ENCODE peak calls at places on chromosomes 16 and 17, in nine cellular contexts. One of them, this sample, is unnamed.

GRCh38 chr16:63890723-63891122 is 1231.1 kb downstream of the CDH11 start:
- DNase-seq in HTR-8/SVneo: no peak
- DNase-seq in adipocyte: no peak
- DNase-seq in hypothalamus: no peak
- DNase-seq in cardiac fibroblast: no peak
- DNase-seq in EH: no peak
- DNase-seq in left lung: no peak
- DNase-seq in OCI-LY7: no peak
- DNase-seq in NCI-H1105: no peak
- DNase-seq in this sample: no peak

GRCh38 chr17:29683481-29683880 is 60.8 kb upstream of the CORO6 start:
- DNase-seq in HTR-8/SVneo: no peak
- DNase-seq in adipocyte: no peak
- DNase-seq in hypothalamus: no peak
- DNase-seq in cardiac fibroblast: peak
- DNase-seq in EH: no peak
- DNase-seq in left lung: no peak
- DNase-seq in OCI-LY7: no peak
- DNase-seq in NCI-H1105: no peak
- DNase-seq in this sample: no peak

GRCh38 chr17:7440823-7441174 is 1.5 kb downstream of the FGF11 start:
- DNase-seq in HTR-8/SVneo: peak
- DNase-seq in adipocyte: peak
- DNase-seq in hypothalamus: no peak
- DNase-seq in cardiac fibroblast: peak
- DNase-seq in EH: peak
- DNase-seq in left lung: peak
- DNase-seq in OCI-LY7: no peak
- DNase-seq in NCI-H1105: no peak
- DNase-seq in this sample: peak

GRCh38 chr16:48526058-48526957 is 83.7 kb downstream of the N4BP1 start:
- DNase-seq in HTR-8/SVneo: peak
- DNase-seq in adipocyte: no peak
- DNase-seq in hypothalamus: no peak
- DNase-seq in cardiac fibroblast: peak
- DNase-seq in EH: no peak
- DNase-seq in left lung: peak
- DNase-seq in OCI-LY7: peak
- DNase-seq in NCI-H1105: peak
- DNase-seq in this sample: no peak

GRCh38 chr17:57136355-57136754 is 51.3 kb downstream of the AKAP1 start:
- DNase-seq in HTR-8/SVneo: no peak
- DNase-seq in adipocyte: no peak
- DNase-seq in hypothalamus: no peak
- DNase-seq in cardiac fibroblast: no peak
- DNase-seq in EH: no peak
- DNase-seq in left lung: no peak
- DNase-seq in OCI-LY7: no peak
- DNase-seq in NCI-H1105: no peak
- DNase-seq in this sample: no peak

GRCh38 chr16:88076211-88076931 is 125.1 kb downstream of the BANP start:
- DNase-seq in HTR-8/SVneo: no peak
- DNase-seq in adipocyte: no peak
- DNase-seq in hypothalamus: no peak
- DNase-seq in cardiac fibroblast: no peak
- DNase-seq in EH: no peak
- DNase-seq in left lung: no peak
- DNase-seq in OCI-LY7: no peak
- DNase-seq in NCI-H1105: no peak
- DNase-seq in this sample: no peak

GRCh38 chr17:80307994-80308671 is 47.5 kb downstream of the RNF213 start:
- DNase-seq in HTR-8/SVneo: no peak
- DNase-seq in adipocyte: no peak
- DNase-seq in hypothalamus: no peak
- DNase-seq in cardiac fibroblast: no peak
- DNase-seq in EH: no peak
- DNase-seq in left lung: no peak
- DNase-seq in OCI-LY7: no peak
- DNase-seq in NCI-H1105: no peak
- DNase-seq in this sample: no peak

GRCh38 chr17:76200354-76200753 is 39.9 kb downstream of the RNF157 start:
- DNase-seq in HTR-8/SVneo: no peak
- DNase-seq in adipocyte: no peak
- DNase-seq in hypothalamus: no peak
- DNase-seq in cardiac fibroblast: peak
- DNase-seq in EH: no peak
- DNase-seq in left lung: no peak
- DNase-seq in OCI-LY7: no peak
- DNase-seq in NCI-H1105: no peak
- DNase-seq in this sample: no peak

GRCh38 chr16:27526169-27526568 is 23.5 kb downstream of the GTF3C1 start:
- DNase-seq in HTR-8/SVneo: no peak
- DNase-seq in adipocyte: no peak
- DNase-seq in hypothalamus: no peak
- DNase-seq in cardiac fibroblast: no peak
- DNase-seq in EH: no peak
- DNase-seq in left lung: no peak
- DNase-seq in OCI-LY7: no peak
- DNase-seq in NCI-H1105: peak
- DNase-seq in this sample: no peak

GRCh38 chr16:72604375-72604774 is 432.4 kb upstream of the PMFBP1 start:
- DNase-seq in HTR-8/SVneo: no peak
- DNase-seq in adipocyte: no peak
- DNase-seq in hypothalamus: no peak
- DNase-seq in cardiac fibroblast: no peak
- DNase-seq in EH: no peak
- DNase-seq in left lung: no peak
- DNase-seq in OCI-LY7: no peak
- DNase-seq in NCI-H1105: no peak
- DNase-seq in this sample: no peak

GRCh38 chr17:28499366-28499668 is 6.8 kb upstream of the FOXN1 start:
- DNase-seq in HTR-8/SVneo: no peak
- DNase-seq in adipocyte: no peak
- DNase-seq in hypothalamus: no peak
- DNase-seq in cardiac fibroblast: no peak
- DNase-seq in EH: no peak
- DNase-seq in left lung: no peak
- DNase-seq in OCI-LY7: no peak
- DNase-seq in NCI-H1105: peak
- DNase-seq in this sample: no peak

GRCh38 chr17:64401941-64402340 is 11.3 kb upstream of the PECAM1 start:
- DNase-seq in HTR-8/SVneo: no peak
- DNase-seq in adipocyte: no peak
- DNase-seq in hypothalamus: no peak
- DNase-seq in cardiac fibroblast: peak
- DNase-seq in EH: no peak
- DNase-seq in left lung: no peak
- DNase-seq in OCI-LY7: no peak
- DNase-seq in NCI-H1105: no peak
- DNase-seq in this sample: no peak

GRCh38 chr17:78781339-78782304 is at the start of gene CYTH1:
- DNase-seq in HTR-8/SVneo: peak
- DNase-seq in adipocyte: peak
- DNase-seq in hypothalamus: no peak
- DNase-seq in cardiac fibroblast: peak
- DNase-seq in EH: peak
- DNase-seq in left lung: peak
- DNase-seq in OCI-LY7: peak
- DNase-seq in NCI-H1105: no peak
- DNase-seq in this sample: peak

GRCh38 chr17:39923230-39923629 is 4.2 kb downstream of the ORMDL3 start:
- DNase-seq in HTR-8/SVneo: no peak
- DNase-seq in adipocyte: no peak
- DNase-seq in hypothalamus: no peak
- DNase-seq in cardiac fibroblast: no peak
- DNase-seq in EH: no peak
- DNase-seq in left lung: no peak
- DNase-seq in OCI-LY7: no peak
- DNase-seq in NCI-H1105: no peak
- DNase-seq in this sample: no peak

GRCh38 chr17:74369221-74369620 is 1.9 kb downstream of the GPR142 start:
- DNase-seq in HTR-8/SVneo: no peak
- DNase-seq in adipocyte: no peak
- DNase-seq in hypothalamus: no peak
- DNase-seq in cardiac fibroblast: no peak
- DNase-seq in EH: no peak
- DNase-seq in left lung: peak
- DNase-seq in OCI-LY7: peak
- DNase-seq in NCI-H1105: no peak
- DNase-seq in this sample: no peak

GRCh38 chr16:53559552-53559951 is 56.5 kb upstream of the AKTIP start:
- DNase-seq in HTR-8/SVneo: no peak
- DNase-seq in adipocyte: no peak
- DNase-seq in hypothalamus: no peak
- DNase-seq in cardiac fibroblast: no peak
- DNase-seq in EH: no peak
- DNase-seq in left lung: no peak
- DNase-seq in OCI-LY7: no peak
- DNase-seq in NCI-H1105: no peak
- DNase-seq in this sample: no peak

GRCh38 chr17:51200295-51200694 is 34.1 kb downstream of the NME2 start:
- DNase-seq in HTR-8/SVneo: no peak
- DNase-seq in adipocyte: no peak
- DNase-seq in hypothalamus: no peak
- DNase-seq in cardiac fibroblast: no peak
- DNase-seq in EH: no peak
- DNase-seq in left lung: no peak
- DNase-seq in OCI-LY7: no peak
- DNase-seq in NCI-H1105: no peak
- DNase-seq in this sample: no peak

GRCh38 chr16:83272201-83272600 is 535.6 kb upstream of the HSBP1 start:
- DNase-seq in HTR-8/SVneo: no peak
- DNase-seq in adipocyte: peak
- DNase-seq in hypothalamus: no peak
- DNase-seq in cardiac fibroblast: peak
- DNase-seq in EH: peak
- DNase-seq in left lung: no peak
- DNase-seq in OCI-LY7: no peak
- DNase-seq in NCI-H1105: no peak
- DNase-seq in this sample: peak

GRCh38 chr17:1640329-1641064 is 5.0 kb downstream of the SCARF1 start:
- DNase-seq in HTR-8/SVneo: no peak
- DNase-seq in adipocyte: no peak
- DNase-seq in hypothalamus: no peak
- DNase-seq in cardiac fibroblast: no peak
- DNase-seq in EH: no peak
- DNase-seq in left lung: no peak
- DNase-seq in OCI-LY7: no peak
- DNase-seq in NCI-H1105: no peak
- DNase-seq in this sample: no peak

GRCh38 chr16:57630402-57630787 is 2.0 kb downstream of the ADGRG1 start:
- DNase-seq in HTR-8/SVneo: no peak
- DNase-seq in adipocyte: no peak
- DNase-seq in hypothalamus: no peak
- DNase-seq in cardiac fibroblast: no peak
- DNase-seq in EH: no peak
- DNase-seq in left lung: no peak
- DNase-seq in OCI-LY7: no peak
- DNase-seq in NCI-H1105: no peak
- DNase-seq in this sample: no peak

GRCh38 chr16:88377961-88378360 is 4.8 kb upstream of the ZNF469 start:
- DNase-seq in HTR-8/SVneo: no peak
- DNase-seq in adipocyte: no peak
- DNase-seq in hypothalamus: no peak
- DNase-seq in cardiac fibroblast: no peak
- DNase-seq in EH: no peak
- DNase-seq in left lung: peak
- DNase-seq in OCI-LY7: no peak
- DNase-seq in NCI-H1105: no peak
- DNase-seq in this sample: no peak

GRCh38 chr16:8866118-8866883 is 2.5 kb downstream of the CARHSP1 start:
- DNase-seq in HTR-8/SVneo: no peak
- DNase-seq in adipocyte: peak
- DNase-seq in hypothalamus: peak
- DNase-seq in cardiac fibroblast: no peak
- DNase-seq in EH: peak
- DNase-seq in left lung: no peak
- DNase-seq in OCI-LY7: no peak
- DNase-seq in NCI-H1105: peak
- DNase-seq in this sample: no peak

GRCh38 chr17:55672585-55673501 is 49.8 kb downstream of the TMEM100 start:
- DNase-seq in HTR-8/SVneo: no peak
- DNase-seq in adipocyte: peak
- DNase-seq in hypothalamus: no peak
- DNase-seq in cardiac fibroblast: peak
- DNase-seq in EH: no peak
- DNase-seq in left lung: no peak
- DNase-seq in OCI-LY7: no peak
- DNase-seq in NCI-H1105: no peak
- DNase-seq in this sample: no peak

GRCh38 chr16:89478576-89479221 is 11.7 kb downstream of the ANKRD11 start:
- DNase-seq in HTR-8/SVneo: no peak
- DNase-seq in adipocyte: no peak
- DNase-seq in hypothalamus: no peak
- DNase-seq in cardiac fibroblast: peak
- DNase-seq in EH: peak
- DNase-seq in left lung: no peak
- DNase-seq in OCI-LY7: no peak
- DNase-seq in NCI-H1105: no peak
- DNase-seq in this sample: peak

GRCh38 chr17:16419929-16420271 is 4.5 kb downstream of the TRPV2 start:
- DNase-seq in HTR-8/SVneo: peak
- DNase-seq in adipocyte: peak
- DNase-seq in hypothalamus: no peak
- DNase-seq in cardiac fibroblast: peak
- DNase-seq in EH: peak
- DNase-seq in left lung: no peak
- DNase-seq in OCI-LY7: no peak
- DNase-seq in NCI-H1105: no peak
- DNase-seq in this sample: peak

GRCh38 chr17:62705116-62705515 is 77.6 kb downstream of the MRC2 start:
- DNase-seq in HTR-8/SVneo: no peak
- DNase-seq in adipocyte: no peak
- DNase-seq in hypothalamus: no peak
- DNase-seq in cardiac fibroblast: no peak
- DNase-seq in EH: no peak
- DNase-seq in left lung: peak
- DNase-seq in OCI-LY7: no peak
- DNase-seq in NCI-H1105: no peak
- DNase-seq in this sample: peak

GRCh38 chr17:16943032-16943352 is 28.9 kb downstream of the TNFRSF13B start:
- DNase-seq in HTR-8/SVneo: no peak
- DNase-seq in adipocyte: no peak
- DNase-seq in hypothalamus: no peak
- DNase-seq in cardiac fibroblast: no peak
- DNase-seq in EH: no peak
- DNase-seq in left lung: no peak
- DNase-seq in OCI-LY7: no peak
- DNase-seq in NCI-H1105: no peak
- DNase-seq in this sample: no peak

GRCh38 chr16:1107141-1107540 is 11.1 kb upstream of the C1QTNF8 start:
- DNase-seq in HTR-8/SVneo: no peak
- DNase-seq in adipocyte: no peak
- DNase-seq in hypothalamus: no peak
- DNase-seq in cardiac fibroblast: no peak
- DNase-seq in EH: no peak
- DNase-seq in left lung: no peak
- DNase-seq in OCI-LY7: no peak
- DNase-seq in NCI-H1105: no peak
- DNase-seq in this sample: no peak

This sample was measured in EL.